ENCODE peak calls at places on chromosomes 16 and 17, in four cellular contexts. Z is CD8-positive, alpha-beta T cell; O is esophagus muscularis mucosa; T is lung. K is an unnamed sample.

GRCh38 chr17:60941028-60941427 is 263.4 kb downstream of the BCAS3 start:
- DNase-seq in Z (no peak), O (no peak), T (peak), K (peak)

GRCh38 chr17:61474235-61474927 is 22.2 kb downstream of the TBX4 start:
- DNase-seq in Z (no peak), O (no peak), T (no peak), K (no peak)

GRCh38 chr17:18185832-18186231 is 2.2 kb downstream of the ALKBH5 start:
- DNase-seq in Z (no peak), O (no peak), T (no peak), K (no peak)

GRCh38 chr16:69741951-69742904 is 12.5 kb downstream of the NOB1 start:
- DNase-seq in Z (no peak), O (no peak), T (peak), K (peak)

GRCh38 chr16:53839150-53839549 is 135.2 kb downstream of the FTO start:
- DNase-seq in Z (no peak), O (no peak), T (no peak), K (no peak)

GRCh38 chr17:67265620-67266019 is 20.6 kb upstream of the HELZ start:
- DNase-seq in Z (no peak), O (no peak), T (no peak), K (no peak)

GRCh38 chr16:81940781-81941560 is 70.3 kb downstream of the SDR42E1 start:
- DNase-seq in Z (no peak), O (no peak), T (no peak), K (no peak)

GRCh38 chr16:69848635-69849545 is 86.8 kb downstream of the WWP2 start:
- DNase-seq in Z (no peak), O (peak), T (peak), K (peak)

GRCh38 chr17:38703742-38704644 is 1.1 kb upstream of the MLLT6 start:
- DNase-seq in Z (peak), O (peak), T (peak), K (peak)

GRCh38 chr17:44782349-44782850 is 23.6 kb downstream of the ADAM11 start:
- DNase-seq in Z (no peak), O (no peak), T (no peak), K (no peak)

GRCh38 chr16:54842743-54843423 is 87.8 kb upstream of the IRX5 start:
- DNase-seq in Z (no peak), O (no peak), T (no peak), K (no peak)

GRCh38 chr17:33642002-33642401 is 348.9 kb upstream of the ASIC2 start:
- DNase-seq in Z (no peak), O (no peak), T (no peak), K (no peak)

GRCh38 chr17:42180922-42181850 is at the start of gene KCNH4:
- DNase-seq in Z (peak), O (no peak), T (peak), K (peak)
- H3K4me3 ChIP-seq in Z (peak), O (peak), T (peak), K (peak)

DNA sequence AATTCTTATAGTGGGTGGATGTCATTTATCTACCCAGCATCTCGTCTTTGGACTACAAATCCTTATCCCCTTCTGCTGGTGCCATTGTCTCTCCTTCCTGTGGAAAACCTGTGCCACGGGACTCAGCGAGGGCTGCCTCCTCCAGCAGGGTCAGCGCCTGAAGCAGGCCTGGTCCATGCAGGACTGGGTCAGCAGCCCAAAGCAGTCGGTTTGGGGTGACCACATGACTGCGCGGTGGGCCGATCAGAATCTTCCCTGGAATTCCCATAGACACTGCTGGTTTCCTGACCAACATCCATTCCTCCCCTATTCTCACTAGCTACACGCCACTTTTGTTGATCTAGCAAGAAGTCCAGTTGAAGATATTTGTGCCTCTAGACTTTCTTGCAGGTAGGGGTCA is 26.9 kb downstream of the RPRML start:
- DNase-seq in Z (no peak), O (no peak), T (no peak), K (no peak)
- H3K4me3 ChIP-seq in Z (no peak), O (no peak), T (no peak), K (no peak)

GRCh38 chr17:36723459-36723858 is 122.1 kb downstream of the MRM1 start:
- DNase-seq in Z (no peak), O (no peak), T (no peak), K (no peak)

GRCh38 chr17:36720131-36720530 is 118.7 kb downstream of the MRM1 start:
- DNase-seq in Z (no peak), O (no peak), T (no peak), K (no peak)

GRCh38 chr17:36722903-36723263 is 121.5 kb downstream of the MRM1 start:
- DNase-seq in Z (no peak), O (no peak), T (no peak), K (no peak)

GRCh38 chr17:36721560-36722120 is 120.3 kb downstream of the MRM1 start:
- DNase-seq in Z (peak), O (no peak), T (no peak), K (no peak)

GRCh38 chr17:36722121-36722902 is 120.9 kb downstream of the MRM1 start:
- DNase-seq in Z (peak), O (no peak), T (peak), K (peak)
- H3K4me3 ChIP-seq in Z (peak), O (peak), T (peak), K (peak)

DNA sequence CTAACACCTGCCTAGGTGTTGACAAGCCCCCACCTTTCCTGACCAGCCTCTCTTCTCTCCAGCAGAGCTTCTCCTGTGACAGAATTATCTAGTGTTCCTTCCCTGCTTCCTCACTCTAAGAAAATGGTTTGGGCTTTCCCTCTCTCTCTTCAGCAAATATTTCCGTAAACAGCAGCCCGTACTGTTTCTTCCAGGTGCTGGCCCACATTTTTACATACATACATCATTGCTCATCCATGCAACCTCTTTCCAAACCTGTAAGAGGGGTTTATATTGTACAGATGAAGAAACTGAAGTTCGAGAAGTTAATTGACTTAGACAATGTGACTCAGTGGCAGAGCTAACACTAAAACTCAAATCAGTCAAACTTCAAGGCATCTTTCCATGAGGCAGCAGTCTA is 569 bp upstream of the TEKT3 start:
- DNase-seq in Z (no peak), O (no peak), T (no peak), K (no peak)
- H3K4me3 ChIP-seq in Z (no peak), O (peak), T (peak), K (peak)

DNA sequence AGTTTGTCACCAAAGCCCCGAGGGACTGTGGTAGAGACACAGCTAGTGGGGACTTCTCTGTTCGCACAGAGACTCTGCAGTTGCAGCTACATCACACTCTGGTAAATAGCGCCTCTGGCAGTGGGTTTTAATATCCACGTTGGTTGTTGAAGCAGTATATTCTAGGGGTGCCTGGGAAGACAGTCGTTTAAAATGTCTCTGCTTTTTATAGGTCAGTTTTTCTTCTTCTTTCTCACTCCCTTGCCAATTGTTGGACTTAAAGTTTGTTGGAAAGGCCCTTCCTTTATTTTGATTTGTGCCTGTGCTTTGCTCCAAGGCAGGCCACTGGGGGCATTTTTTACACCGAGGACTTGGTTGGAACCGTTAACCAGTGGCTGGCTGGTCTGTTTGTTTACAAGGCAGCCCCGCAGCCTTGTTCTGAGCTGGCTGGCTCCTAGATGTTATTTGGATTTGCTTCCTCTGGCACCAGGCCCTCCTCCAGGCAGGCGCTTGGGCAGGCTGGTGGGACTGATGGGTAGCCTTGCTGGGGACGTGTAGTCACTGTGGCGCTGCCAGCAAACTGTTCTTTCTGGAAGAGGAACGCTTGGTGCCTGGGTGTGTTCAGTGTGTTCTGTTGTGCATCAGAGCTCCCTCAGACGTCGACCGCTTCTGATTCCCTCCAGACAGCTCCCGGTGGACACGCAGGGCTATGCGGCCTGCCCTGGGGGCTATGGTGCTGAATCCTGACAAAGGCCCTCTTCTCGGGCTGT is 218.2 kb upstream of the CHMP6 start:
- DNase-seq in Z (no peak), O (no peak), T (no peak), K (peak)
- H3K4me3 ChIP-seq in Z (no peak), O (no peak), T (no peak), K (no peak)

GRCh38 chr16:68737046-68737729 is at the start of gene CDH1:
- DNase-seq in Z (peak), O (no peak), T (peak), K (peak)
- H3K4me3 ChIP-seq in Z (no peak), O (peak), T (peak), K (peak)

DNA sequence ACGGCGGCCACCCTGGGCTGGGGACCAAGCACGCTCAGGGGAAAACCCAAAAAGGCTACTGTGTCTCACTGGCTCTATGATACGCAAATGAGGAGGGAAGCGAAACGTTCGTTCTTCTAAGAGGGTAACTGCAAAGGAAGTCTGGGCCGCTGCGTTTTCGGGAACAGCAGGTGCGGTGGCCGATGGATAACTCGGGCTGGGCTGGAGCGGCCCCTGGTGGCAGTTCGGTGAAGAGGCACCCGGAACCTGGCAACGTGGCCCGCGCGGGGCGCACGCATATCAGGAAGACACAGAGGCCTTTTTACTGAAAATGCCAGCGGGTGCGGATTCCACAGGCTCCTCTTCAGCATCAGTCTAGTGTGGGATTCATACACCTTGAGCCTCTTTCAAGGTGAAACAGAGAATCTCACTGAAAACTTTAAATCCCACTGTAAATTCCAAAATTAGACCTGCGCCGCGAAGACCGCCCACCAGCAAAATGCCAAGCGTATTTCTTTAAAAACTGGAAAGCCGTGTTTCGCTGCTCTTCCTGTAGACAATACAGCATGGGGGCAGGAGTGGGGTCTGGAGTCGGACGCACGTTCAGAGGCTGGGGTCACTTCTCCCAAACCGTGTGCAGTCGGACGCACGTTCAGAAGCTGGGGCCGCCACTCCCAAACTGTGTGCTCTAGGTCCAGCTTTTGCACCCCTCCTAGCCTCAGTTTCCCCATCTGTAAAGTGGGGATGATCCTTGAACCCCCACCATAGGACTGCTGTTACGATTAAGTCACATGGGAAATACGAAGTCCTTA is 44.4 kb upstream of the METTL9 start:
- DNase-seq in Z (peak), O (peak), T (peak), K (peak)
- H3K4me3 ChIP-seq in Z (no peak), O (peak), T (no peak), K (peak)

DNA sequence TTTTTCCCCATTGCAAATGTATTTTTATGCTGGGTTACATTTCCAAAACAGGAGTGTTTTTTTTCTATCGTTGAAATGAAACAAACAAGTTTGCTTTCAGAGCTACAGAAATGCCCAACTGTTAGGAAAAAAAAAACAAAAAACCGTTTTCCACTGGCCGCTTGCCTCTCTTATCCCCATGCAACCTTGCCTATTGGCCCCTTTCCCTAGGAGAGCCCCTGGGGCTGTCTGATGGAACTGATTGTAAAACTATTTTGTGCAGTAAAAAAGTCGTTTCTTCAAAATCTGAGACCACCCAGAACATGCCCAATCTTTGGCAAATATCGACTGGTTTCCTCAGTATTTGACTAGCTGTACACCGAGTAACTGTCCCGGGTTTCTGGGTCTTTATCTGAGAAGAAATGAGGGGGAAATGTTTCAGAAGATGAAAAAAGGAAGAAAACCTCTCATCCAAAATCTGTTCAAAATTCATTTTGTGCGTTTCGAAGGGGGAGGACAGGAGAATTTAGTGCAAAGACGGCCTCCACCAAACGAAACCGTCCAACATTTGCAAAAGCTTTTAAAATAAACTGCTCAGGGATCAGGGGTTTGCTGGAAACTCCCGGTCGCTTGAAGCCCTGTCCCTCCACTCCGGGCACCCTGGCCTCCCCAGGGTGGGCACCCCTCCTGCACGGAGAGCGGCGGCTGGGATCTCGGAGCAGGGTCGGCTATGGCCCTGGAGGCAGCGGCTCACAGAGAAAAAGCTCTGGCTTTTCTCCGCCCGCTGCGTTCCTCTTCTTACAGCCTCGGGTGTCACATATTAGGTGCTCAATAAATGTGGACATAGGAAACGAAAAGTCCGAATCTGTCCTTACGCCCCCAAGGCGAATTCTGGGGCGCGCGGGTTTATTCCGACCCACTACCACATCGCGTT is 1.0 kb upstream of the GNAO1 start:
- DNase-seq in Z (no peak), O (no peak), T (no peak), K (no peak)
- H3K4me3 ChIP-seq in Z (peak), O (peak), T (peak), K (peak)